ENCODE peak calls at places on chromosome 2, in four cellular contexts. V is naive B cell, M is T-helper 17 cell, R is NCI-H1105 treated with DMSO at 0.1 percent for 48 hours. S is an unnamed sample.

GRCh38 chr2:120343433-120344105 is 2.4 kb upstream of the INHBB start:
- DNase-seq in V (peak; percentile 41), R (peak; percentile 56), M (peak; percentile 36), S (peak; percentile 30)

GRCh38 chr2:232338759-232339106 is 39.8 kb upstream of the ALPP start:
- DNase-seq in V (no peak), M (no peak), R (no peak), S (peak; percentile 4)

GRCh38 chr2:68466361-68466777 is 725 bp downstream of the FBXO48 start:
- DNase-seq in V (peak; percentile 43), M (peak; percentile 30), R (no peak), S (no peak)

GRCh38 chr2:113826346-113827285 is 63.3 kb upstream of the ACTR3 start:
- DNase-seq in M (no peak), R (no peak), V (no peak), S (no peak)

GRCh38 chr2:168216351-168217005 is 30.9 kb downstream of the STK39 start:
- DNase-seq in V (no peak), M (no peak), R (no peak), S (no peak)

GRCh38 chr2:98412751-98413445 is 31.8 kb upstream of the INPP4A start:
- DNase-seq in R (peak; percentile 54), V (peak; percentile 54), M (peak; percentile 48), S (peak; percentile 49)

GRCh38 chr2:161436411-161436810 is 20.3 kb downstream of the TBR1 start:
- DNase-seq in R (no peak), M (no peak), V (no peak), S (no peak)

GRCh38 chr2:28664120-28664842 is 87.3 kb upstream of the PPP1CB start:
- DNase-seq in M (no peak), V (no peak), R (no peak), S (no peak)

GRCh38 chr2:85324639-85325465 is 2.9 kb downstream of the TGOLN2 start:
- DNase-seq in V (no peak), R (no peak), M (no peak), S (no peak)

GRCh38 chr2:44941551-44942234 is at the start of gene SIX3:
- DNase-seq in V (peak; percentile 64), M (no peak), R (no peak), S (no peak)

GRCh38 chr2:97966545-97967215 is 29.1 kb downstream of the TMEM131 start:
- DNase-seq in V (no peak), M (no peak), R (no peak), S (no peak)

GRCh38 chr2:175929850-175930249 is 72.2 kb downstream of the LNPK start:
- DNase-seq in M (no peak), V (no peak), R (no peak), S (no peak)

GRCh38 chr2:120430501-120430830 is 84.5 kb downstream of the INHBB start:
- DNase-seq in V (no peak), R (no peak), M (no peak), S (no peak)

GRCh38 chr2:237026981-237027711 is 58.5 kb upstream of the COPS8 start:
- DNase-seq in V (no peak), R (peak; percentile 61), M (peak; percentile 13), S (peak; percentile 30)

GRCh38 chr2:95391641-95392310 is 10.7 kb upstream of the FAHD2A start:
- DNase-seq in V (no peak), R (peak; percentile 37), M (no peak), S (no peak)

GRCh38 chr2:237291138-237291792 is 122.7 kb downstream of the COL6A3 start:
- DNase-seq in R (peak; percentile 92), M (no peak), V (no peak), S (no peak)

GRCh38 chr2:23041443-23041842 is 343.5 kb upstream of the KLHL29 start:
- DNase-seq in V (no peak), M (no peak), R (no peak), S (no peak)

GRCh38 chr2:26811261-26811660 is 25.4 kb downstream of the CENPA start:
- DNase-seq in R (no peak), V (no peak), M (no peak), S (no peak)

GRCh38 chr2:47219970-47220369 is 64.9 kb upstream of the STPG4 start:
- DNase-seq in R (no peak), M (no peak), V (no peak), S (no peak)

GRCh38 chr2:9918275-9918674 is 33.2 kb upstream of the GRHL1 start:
- DNase-seq in M (no peak), R (no peak), V (no peak), S (no peak)

GRCh38 chr2:233061007-233061590 is 957 bp downstream of the INPP5D start:
- DNase-seq in R (no peak), V (peak; percentile 77), M (no peak), S (no peak)

GRCh38 chr2:172305066-172305465 is 122.3 kb upstream of the ITGA6 start:
- DNase-seq in R (peak; percentile 3), M (no peak), V (no peak), S (no peak)

GRCh38 chr2:53247986-53248735 is 519.4 kb upstream of the CHAC2 start:
- DNase-seq in V (no peak), R (no peak), M (no peak), S (no peak)

GRCh38 chr2:47422560-47422959 is 19.6 kb downstream of the MSH2 start:
- DNase-seq in R (no peak), M (no peak), V (no peak), S (no peak)

GRCh38 chr2:28439127-28439526 is 46.5 kb downstream of the FOSL2 start:
- DNase-seq in V (no peak), M (no peak), R (no peak), S (no peak)

GRCh38 chr2:120589782-120590608 is 145.7 kb upstream of the GLI2 start:
- DNase-seq in M (no peak), R (no peak), V (no peak), S (no peak)

GRCh38 chr2:240245706-240246105 is 105.2 kb upstream of the OTOS start:
- DNase-seq in R (no peak), V (no peak), M (no peak), S (no peak)

GRCh38 chr2:222241471-222241870 is 57.3 kb downstream of the PAX3 start:
- DNase-seq in M (no peak), V (no peak), R (no peak), S (no peak)

GRCh38 chr2:102606353-102606752 is 13.0 kb upstream of the SLC9A2 start:
- DNase-seq in R (no peak), M (no peak), V (no peak), S (no peak)

GRCh38 chr2:46058140-46058539 is 239.1 kb upstream of the EPAS1 start:
- DNase-seq in M (no peak), V (no peak), R (no peak), S (no peak)

S was measured in T-helper 1 cell.